ENCODE peak calls at places on chromosomes 6 and 20, in six cellular contexts. N, D, O, K, E and B are unnamed samples.

GRCh38 chr6:159533568-159533967 is 159.5 kb downstream of the SOD2 start:
- DNase-seq in K (no peak), O (no peak), E (no peak), N (no peak), D (no peak), B (no peak)

GRCh38 chr6:153625089-153625488 is 414.0 kb upstream of the OPRM1 start:
- DNase-seq in D (no peak), O (no peak), E (no peak), K (no peak), N (no peak), B (no peak)

GRCh38 chr6:115415378-115415777 is 645.3 kb downstream of the FRK start:
- DNase-seq in O (no peak), D (no peak), E (no peak), N (no peak), K (no peak), B (no peak)

GRCh38 chr6:143155681-143156080 is 95.0 kb downstream of the AIG1 start:
- DNase-seq in D (no peak), K (no peak), O (no peak), N (no peak), E (no peak), B (no peak)

GRCh38 chr20:19652591-19653026 is 105.4 kb upstream of the RIN2 start:
- DNase-seq in E (no peak), O (no peak), N (no peak), D (no peak), K (no peak), B (no peak)

GRCh38 chr6:45590225-45590624 is 212.5 kb upstream of the SUPT3H start:
- DNase-seq in K (no peak), N (no peak), E (peak), D (peak), O (no peak), B (no peak)

GRCh38 chr6:137426007-137426689 is 68.0 kb downstream of the OLIG3 start:
- DNase-seq in K (no peak), E (no peak), N (no peak), O (no peak), D (no peak), B (no peak)

GRCh38 chr6:20790032-20790791 is 256.0 kb downstream of the CDKAL1 start:
- DNase-seq in K (no peak), D (no peak), N (no peak), E (no peak), O (no peak), B (no peak)

GRCh38 chr6:14216931-14217684 is 99.5 kb downstream of the CD83 start:
- DNase-seq in N (no peak), E (no peak), O (no peak), K (no peak), D (no peak), B (no peak)

GRCh38 chr6:149056777-149057463 is 260.6 kb upstream of the TAB2 start:
- DNase-seq in D (no peak), O (no peak), E (no peak), N (no peak), K (no peak), B (no peak)

GRCh38 chr6:158019416-158019815 is 37.8 kb downstream of the SYNJ2 start:
- DNase-seq in D (no peak), N (no peak), K (no peak), E (no peak), O (no peak), B (no peak)

GRCh38 chr6:158018370-158018771 is 36.7 kb downstream of the SYNJ2 start:
- DNase-seq in D (no peak), E (peak), N (no peak), O (no peak), K (no peak), B (no peak)

GRCh38 chr6:158016571-158017383 is 35.1 kb downstream of the SYNJ2 start:
- DNase-seq in D (no peak), K (no peak), E (no peak), O (no peak), N (no peak), B (no peak)

GRCh38 chr6:158018851-158019361 is 37.2 kb downstream of the SYNJ2 start:
- DNase-seq in E (peak), N (no peak), K (no peak), O (no peak), D (no peak), B (no peak)

GRCh38 chr6:158017621-158018369 is 36.1 kb downstream of the SYNJ2 start:
- DNase-seq in N (no peak), K (no peak), D (no peak), E (no peak), O (no peak), B (no peak)
- TF ChIP-seq CTCF in N (no peak), K (no peak), D (no peak), E (no peak), O (no peak), B (no peak)

DNA sequence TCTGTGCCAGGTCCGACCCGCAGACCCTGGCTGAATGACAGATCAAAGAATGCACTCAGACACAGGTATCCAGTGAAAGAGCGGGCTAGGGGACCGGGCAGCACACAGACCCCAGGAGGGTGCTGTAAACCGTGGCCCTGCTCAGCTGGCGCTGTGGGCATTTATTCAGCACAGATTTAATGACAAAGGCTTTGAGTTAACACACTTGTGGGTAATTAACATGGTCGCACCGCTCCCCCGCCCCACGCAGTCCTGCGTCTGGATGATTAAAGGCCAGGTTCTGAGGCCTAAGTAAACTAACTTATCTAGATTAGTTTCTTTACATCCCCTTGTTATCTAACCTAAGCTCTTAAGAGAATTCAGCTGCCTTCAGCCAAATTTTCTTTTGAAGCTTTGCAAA is 3.5 kb downstream of the MAK start:
- DNase-seq in E (no peak), N (no peak), K (no peak), D (no peak), O (no peak), B (no peak)
- TF ChIP-seq CTCF in E (no peak), N (no peak), K (no peak), D (no peak), O (no peak), B (no peak)

GRCh38 chr6:8060346-8060745 is 3.8 kb downstream of the BLOC1S5 start:
- DNase-seq in K (no peak), N (no peak), E (no peak), O (no peak), D (no peak), B (no peak)

GRCh38 chr6:8061736-8062135 is 2.5 kb downstream of the BLOC1S5 start:
- DNase-seq in K (no peak), E (no peak), D (no peak), N (no peak), O (no peak), B (no peak)

GRCh38 chr6:8057793-8058192 is 6.4 kb downstream of the BLOC1S5 start:
- DNase-seq in K (no peak), D (no peak), E (peak), N (no peak), O (no peak), B (no peak)

GRCh38 chr6:8057263-8057662 is 6.9 kb downstream of the BLOC1S5 start:
- DNase-seq in E (no peak), D (no peak), O (no peak), N (no peak), K (no peak), B (no peak)

DNA sequence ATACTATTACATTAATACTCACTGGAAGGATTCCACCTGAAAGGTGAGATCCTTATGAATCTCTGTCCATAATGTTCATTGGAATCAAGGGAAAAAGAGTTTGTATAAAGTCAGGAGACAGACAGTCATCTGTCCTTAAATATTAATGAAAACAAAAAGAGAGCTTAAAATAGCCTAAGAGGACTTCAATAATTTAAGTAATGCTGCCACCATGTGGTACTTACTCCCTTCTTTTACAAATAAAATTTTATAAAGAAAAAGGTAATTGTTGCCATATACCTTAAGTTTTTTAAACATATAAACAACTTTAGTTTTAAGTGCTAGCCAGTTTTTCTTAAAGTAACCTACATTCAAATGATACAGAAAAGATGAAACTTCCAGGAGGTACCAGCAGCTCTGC is 5.1 kb downstream of the BLOC1S5 start:
- DNase-seq in O (no peak), K (no peak), E (peak), N (no peak), D (no peak), B (no peak)
- TF ChIP-seq CTCF in O (peak), K (no peak), E (peak), N (no peak), D (no peak), B (no peak)

GRCh38 chr6:100121854-100122609 is 128.0 kb upstream of the MCHR2 start:
- DNase-seq in D (no peak), O (no peak), K (no peak), N (no peak), E (no peak), B (no peak)
- TF ChIP-seq CTCF in D (no peak), O (no peak), K (no peak), N (no peak), E (no peak), B (no peak)

GRCh38 chr20:61861054-61861841 is 204.4 kb downstream of the TAF4 start:
- DNase-seq in O (no peak), D (no peak), N (no peak), K (no peak), E (no peak), B (no peak)

GRCh38 chr20:61861858-61862257 is 203.8 kb downstream of the TAF4 start:
- DNase-seq in O (no peak), E (no peak), D (no peak), K (no peak), N (no peak), B (no peak)

GRCh38 chr20:61857884-61858283 is 207.8 kb downstream of the TAF4 start:
- DNase-seq in K (no peak), D (no peak), N (no peak), O (no peak), E (no peak), B (no peak)

GRCh38 chr20:61859712-61860111 is 206.0 kb downstream of the TAF4 start:
- DNase-seq in D (no peak), E (no peak), N (no peak), K (no peak), O (no peak), B (no peak)

GRCh38 chr20:61860588-61860987 is 205.1 kb downstream of the TAF4 start:
- DNase-seq in E (no peak), D (no peak), K (no peak), N (no peak), O (no peak), B (no peak)
- TF ChIP-seq CTCF in E (no peak), D (no peak), K (no peak), N (no peak), O (no peak), B (no peak)